ENCODE peak calls at places on chromosome 18, in eight cellular contexts. One of them, this sample, is unnamed.

GRCh38 chr18:76429262-76430126 is 65.5 kb downstream of the ZNF516 start:
- DNase-seq in foreskin fibroblast: no peak
- DNase-seq in OCI-LY7: no peak
- DNase-seq in nephron progenitor cell: no peak
- DNase-seq in heart right ventricle: no peak
- DNase-seq in choroid plexus epithelial cell: no peak
- DNase-seq in HL-60: no peak
- DNase-seq in tibial artery: no peak
- DNase-seq in this sample: no peak

GRCh38 chr18:3585656-3586509 is 135.9 kb downstream of the TGIF1 start:
- DNase-seq in OCI-LY7: peak; percentile 93
- DNase-seq in foreskin fibroblast: peak; percentile 77
- DNase-seq in tibial artery: peak; percentile 79
- DNase-seq in choroid plexus epithelial cell: peak; percentile 87
- DNase-seq in nephron progenitor cell: peak; percentile 83
- DNase-seq in heart right ventricle: peak; percentile 67
- DNase-seq in HL-60: peak; percentile 90
- DNase-seq in this sample: peak; percentile 88

GRCh38 chr18:48627216-48627615 is 88.4 kb downstream of the CTIF start:
- DNase-seq in nephron progenitor cell: no peak
- DNase-seq in tibial artery: no peak
- DNase-seq in HL-60: no peak
- DNase-seq in heart right ventricle: no peak
- DNase-seq in foreskin fibroblast: no peak
- DNase-seq in choroid plexus epithelial cell: no peak
- DNase-seq in OCI-LY7: no peak
- DNase-seq in this sample: no peak

GRCh38 chr18:5729983-5730699 is 165.2 kb downstream of the TMEM200C start:
- DNase-seq in OCI-LY7: no peak
- DNase-seq in HL-60: no peak
- DNase-seq in heart right ventricle: peak; percentile 29
- DNase-seq in tibial artery: peak; percentile 57
- DNase-seq in foreskin fibroblast: no peak
- DNase-seq in nephron progenitor cell: no peak
- DNase-seq in choroid plexus epithelial cell: no peak
- DNase-seq in this sample: no peak

GRCh38 chr18:75211721-75212625 is 1.4 kb downstream of the TSHZ1 start:
- DNase-seq in HL-60: peak; percentile 70
- DNase-seq in heart right ventricle: peak; percentile 57
- DNase-seq in nephron progenitor cell: peak; percentile 66
- DNase-seq in tibial artery: peak; percentile 46
- DNase-seq in foreskin fibroblast: no peak
- DNase-seq in choroid plexus epithelial cell: peak; percentile 62
- DNase-seq in OCI-LY7: peak; percentile 8
- DNase-seq in this sample: peak; percentile 48

GRCh38 chr18:76866631-76867030 is 44.3 kb downstream of the ZNF236 start:
- DNase-seq in foreskin fibroblast: no peak
- DNase-seq in choroid plexus epithelial cell: no peak
- DNase-seq in HL-60: peak; percentile 55
- DNase-seq in tibial artery: no peak
- DNase-seq in heart right ventricle: no peak
- DNase-seq in OCI-LY7: no peak
- DNase-seq in nephron progenitor cell: no peak
- DNase-seq in this sample: no peak

GRCh38 chr18:76553715-76554603 is 58.9 kb upstream of the ZNF516 start:
- DNase-seq in heart right ventricle: no peak
- DNase-seq in nephron progenitor cell: no peak
- DNase-seq in OCI-LY7: no peak
- DNase-seq in choroid plexus epithelial cell: peak; percentile 66
- DNase-seq in foreskin fibroblast: peak; percentile 66
- DNase-seq in tibial artery: no peak
- DNase-seq in HL-60: peak; percentile 96
- DNase-seq in this sample: no peak

GRCh38 chr18:78659748-78660147 is 319.9 kb upstream of the SALL3 start:
- DNase-seq in foreskin fibroblast: no peak
- DNase-seq in tibial artery: no peak
- DNase-seq in nephron progenitor cell: peak; percentile 61
- DNase-seq in choroid plexus epithelial cell: no peak
- DNase-seq in heart right ventricle: no peak
- DNase-seq in HL-60: no peak
- DNase-seq in OCI-LY7: no peak
- DNase-seq in this sample: peak; percentile 64

GRCh38 chr18:26579941-26580618 is 31.7 kb upstream of the KCTD1 start:
- DNase-seq in heart right ventricle: no peak
- DNase-seq in foreskin fibroblast: no peak
- DNase-seq in tibial artery: no peak
- DNase-seq in HL-60: no peak
- DNase-seq in choroid plexus epithelial cell: no peak
- DNase-seq in nephron progenitor cell: no peak
- DNase-seq in OCI-LY7: no peak
- DNase-seq in this sample: no peak

GRCh38 chr18:63365909-63366269 is 1.1 kb downstream of the KDSR start:
- DNase-seq in HL-60: no peak
- DNase-seq in heart right ventricle: no peak
- DNase-seq in nephron progenitor cell: peak; percentile 12
- DNase-seq in tibial artery: no peak
- DNase-seq in choroid plexus epithelial cell: peak; percentile 33
- DNase-seq in foreskin fibroblast: no peak
- DNase-seq in OCI-LY7: peak; percentile 8
- DNase-seq in this sample: no peak

GRCh38 chr18:8657873-8658521 is 47.4 kb upstream of the MTCL1 start:
- DNase-seq in nephron progenitor cell: peak; percentile 13
- DNase-seq in heart right ventricle: no peak
- DNase-seq in OCI-LY7: no peak
- DNase-seq in tibial artery: no peak
- DNase-seq in choroid plexus epithelial cell: peak; percentile 57
- DNase-seq in foreskin fibroblast: no peak
- DNase-seq in HL-60: no peak
- DNase-seq in this sample: peak; percentile 50

DNA sequence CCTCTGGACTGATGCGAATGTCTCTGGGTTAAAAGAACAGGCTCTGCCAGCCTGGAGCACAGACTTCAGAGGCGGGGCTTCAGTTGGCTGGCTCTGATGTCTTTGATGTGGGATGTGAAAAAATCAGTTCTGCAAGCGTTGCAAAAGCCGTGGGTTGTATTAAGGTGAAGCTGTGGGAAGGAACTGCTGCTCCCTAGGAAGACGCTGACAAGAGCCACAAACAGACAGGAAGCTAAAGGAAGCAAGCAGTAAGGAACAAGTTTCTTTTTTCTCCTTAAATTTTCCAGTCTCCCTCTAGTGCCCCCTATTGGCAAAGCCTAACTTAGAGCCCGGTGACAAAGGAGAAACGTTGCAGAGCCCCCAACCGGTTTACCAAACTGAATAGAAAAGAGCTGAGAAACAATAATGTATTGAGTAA is 239.0 kb downstream of the CCDC178 start:
- DNase-seq in foreskin fibroblast: no peak
- DNase-seq in choroid plexus epithelial cell: peak; percentile 64
- DNase-seq in OCI-LY7: no peak
- DNase-seq in nephron progenitor cell: peak; percentile 41
- DNase-seq in tibial artery: no peak
- DNase-seq in heart right ventricle: no peak
- DNase-seq in HL-60: peak; percentile 14
- DNase-seq in this sample: peak; percentile 36
- TF ChIP-seq CTCF in foreskin fibroblast: peak; percentile 14
- TF ChIP-seq CTCF in choroid plexus epithelial cell: peak; percentile 82
- TF ChIP-seq CTCF in OCI-LY7: peak; percentile 70
- TF ChIP-seq CTCF in nephron progenitor cell: peak; percentile 75
- TF ChIP-seq CTCF in tibial artery: no peak
- TF ChIP-seq CTCF in heart right ventricle: peak; percentile 59
- TF ChIP-seq CTCF in HL-60: no peak
- TF ChIP-seq CTCF in this sample: peak; percentile 73

DNA sequence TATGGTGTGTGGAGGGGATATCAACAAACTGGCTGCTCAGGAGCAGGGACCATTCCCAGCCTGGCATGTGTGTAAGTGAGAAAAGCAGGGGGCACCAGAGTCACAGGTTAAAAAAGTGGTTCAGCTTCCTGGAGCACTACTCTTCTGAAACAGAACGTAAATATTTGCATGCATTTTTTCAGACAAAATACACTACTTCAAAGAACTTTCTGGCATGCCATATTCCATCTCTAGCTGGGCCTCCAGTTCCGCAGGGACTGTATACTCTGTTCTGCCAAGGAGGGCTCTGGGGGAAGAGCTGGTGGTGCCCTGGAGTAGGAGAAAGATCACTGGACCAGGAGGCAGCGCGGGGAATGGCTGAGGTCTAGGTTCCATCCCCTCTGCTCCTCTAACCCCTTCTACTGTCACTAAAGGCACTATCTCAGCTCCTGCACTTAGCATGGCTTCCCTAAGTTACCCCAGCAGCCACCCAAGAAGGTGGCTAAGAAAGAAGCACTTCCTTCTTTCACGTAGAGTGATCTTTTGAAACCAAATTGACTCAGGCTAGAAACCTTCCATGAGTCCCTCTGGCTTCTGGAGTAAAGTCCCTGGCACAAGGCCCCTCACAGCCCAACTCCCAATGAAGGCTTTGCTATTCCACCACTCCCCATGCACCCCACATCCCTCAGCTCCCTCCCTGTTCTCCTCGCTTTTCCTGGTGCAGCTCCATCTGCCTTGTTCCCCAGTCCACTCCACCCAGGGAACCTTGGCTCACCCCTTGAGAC is 57.6 kb upstream of the CABLES1 start:
- DNase-seq in OCI-LY7: peak; percentile 47
- DNase-seq in HL-60: peak; percentile 57
- DNase-seq in tibial artery: no peak
- DNase-seq in choroid plexus epithelial cell: no peak
- DNase-seq in foreskin fibroblast: no peak
- DNase-seq in nephron progenitor cell: no peak
- DNase-seq in heart right ventricle: no peak
- DNase-seq in this sample: no peak
- TF ChIP-seq CTCF in OCI-LY7: peak; percentile 69
- TF ChIP-seq CTCF in HL-60: no peak
- TF ChIP-seq CTCF in tibial artery: no peak
- TF ChIP-seq CTCF in choroid plexus epithelial cell: no peak
- TF ChIP-seq CTCF in foreskin fibroblast: no peak
- TF ChIP-seq CTCF in nephron progenitor cell: no peak
- TF ChIP-seq CTCF in heart right ventricle: no peak
- TF ChIP-seq CTCF in this sample: no peak

DNA sequence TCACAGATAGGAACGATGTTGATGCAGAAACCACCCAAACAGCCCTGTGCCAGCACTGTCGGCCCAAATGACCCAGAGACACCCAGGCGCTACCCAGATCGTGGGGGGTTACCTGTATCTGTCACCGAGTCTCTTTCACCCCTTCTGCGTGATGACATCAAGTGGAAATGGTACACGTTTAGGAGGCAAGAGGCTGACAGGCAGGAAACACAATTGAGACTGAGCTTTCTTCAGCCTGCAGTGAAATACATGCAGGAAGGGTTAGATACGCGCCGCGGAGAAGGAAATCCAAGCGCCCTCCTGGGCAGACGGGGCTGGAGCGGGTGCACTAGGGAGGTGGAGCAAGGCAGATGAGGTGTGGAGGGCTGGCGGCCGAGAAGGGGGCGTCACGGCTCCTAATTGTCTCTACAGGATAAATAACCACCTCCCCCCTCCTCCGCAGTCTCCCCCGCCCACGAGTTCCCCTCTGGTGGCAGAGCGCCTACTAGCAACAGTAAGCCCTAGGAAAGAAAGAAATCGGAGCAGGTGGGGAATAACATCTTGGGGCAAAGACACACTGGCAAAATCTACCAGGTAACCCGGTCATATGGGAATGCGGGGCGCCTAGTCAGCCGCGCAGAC is at the start of gene RNF152:
- DNase-seq in foreskin fibroblast: no peak
- DNase-seq in tibial artery: peak; percentile 30
- DNase-seq in nephron progenitor cell: peak; percentile 73
- DNase-seq in heart right ventricle: peak; percentile 33
- DNase-seq in OCI-LY7: no peak
- DNase-seq in choroid plexus epithelial cell: peak; percentile 46
- DNase-seq in HL-60: no peak
- DNase-seq in this sample: peak; percentile 60
- TF ChIP-seq CTCF in foreskin fibroblast: peak; percentile 13
- TF ChIP-seq CTCF in tibial artery: no peak
- TF ChIP-seq CTCF in nephron progenitor cell: no peak
- TF ChIP-seq CTCF in heart right ventricle: no peak
- TF ChIP-seq CTCF in OCI-LY7: no peak
- TF ChIP-seq CTCF in choroid plexus epithelial cell: peak; percentile 51
- TF ChIP-seq CTCF in HL-60: no peak
- TF ChIP-seq CTCF in this sample: no peak

GRCh38 chr18:23967321-23968089 is 47.0 kb upstream of the TTC39C start:
- DNase-seq in choroid plexus epithelial cell: no peak
- DNase-seq in foreskin fibroblast: no peak
- DNase-seq in HL-60: peak; percentile 85
- DNase-seq in OCI-LY7: peak; percentile 59
- DNase-seq in tibial artery: no peak
- DNase-seq in heart right ventricle: no peak
- DNase-seq in nephron progenitor cell: no peak
- DNase-seq in this sample: no peak

GRCh38 chr18:23966909-23967308 is 47.6 kb upstream of the TTC39C start:
- DNase-seq in heart right ventricle: no peak
- DNase-seq in OCI-LY7: no peak
- DNase-seq in HL-60: no peak
- DNase-seq in choroid plexus epithelial cell: no peak
- DNase-seq in nephron progenitor cell: no peak
- DNase-seq in foreskin fibroblast: no peak
- DNase-seq in tibial artery: no peak
- DNase-seq in this sample: no peak

GRCh38 chr18:23968638-23969037 is 45.9 kb upstream of the TTC39C start:
- DNase-seq in foreskin fibroblast: no peak
- DNase-seq in HL-60: no peak
- DNase-seq in choroid plexus epithelial cell: no peak
- DNase-seq in nephron progenitor cell: no peak
- DNase-seq in heart right ventricle: no peak
- DNase-seq in OCI-LY7: no peak
- DNase-seq in tibial artery: no peak
- DNase-seq in this sample: no peak

GRCh38 chr18:23963443-23964185 is 50.9 kb upstream of the TTC39C start:
- DNase-seq in nephron progenitor cell: peak; percentile 31
- DNase-seq in foreskin fibroblast: no peak
- DNase-seq in HL-60: no peak
- DNase-seq in choroid plexus epithelial cell: no peak
- DNase-seq in OCI-LY7: peak; percentile 18
- DNase-seq in tibial artery: no peak
- DNase-seq in heart right ventricle: no peak
- DNase-seq in this sample: no peak

DNA sequence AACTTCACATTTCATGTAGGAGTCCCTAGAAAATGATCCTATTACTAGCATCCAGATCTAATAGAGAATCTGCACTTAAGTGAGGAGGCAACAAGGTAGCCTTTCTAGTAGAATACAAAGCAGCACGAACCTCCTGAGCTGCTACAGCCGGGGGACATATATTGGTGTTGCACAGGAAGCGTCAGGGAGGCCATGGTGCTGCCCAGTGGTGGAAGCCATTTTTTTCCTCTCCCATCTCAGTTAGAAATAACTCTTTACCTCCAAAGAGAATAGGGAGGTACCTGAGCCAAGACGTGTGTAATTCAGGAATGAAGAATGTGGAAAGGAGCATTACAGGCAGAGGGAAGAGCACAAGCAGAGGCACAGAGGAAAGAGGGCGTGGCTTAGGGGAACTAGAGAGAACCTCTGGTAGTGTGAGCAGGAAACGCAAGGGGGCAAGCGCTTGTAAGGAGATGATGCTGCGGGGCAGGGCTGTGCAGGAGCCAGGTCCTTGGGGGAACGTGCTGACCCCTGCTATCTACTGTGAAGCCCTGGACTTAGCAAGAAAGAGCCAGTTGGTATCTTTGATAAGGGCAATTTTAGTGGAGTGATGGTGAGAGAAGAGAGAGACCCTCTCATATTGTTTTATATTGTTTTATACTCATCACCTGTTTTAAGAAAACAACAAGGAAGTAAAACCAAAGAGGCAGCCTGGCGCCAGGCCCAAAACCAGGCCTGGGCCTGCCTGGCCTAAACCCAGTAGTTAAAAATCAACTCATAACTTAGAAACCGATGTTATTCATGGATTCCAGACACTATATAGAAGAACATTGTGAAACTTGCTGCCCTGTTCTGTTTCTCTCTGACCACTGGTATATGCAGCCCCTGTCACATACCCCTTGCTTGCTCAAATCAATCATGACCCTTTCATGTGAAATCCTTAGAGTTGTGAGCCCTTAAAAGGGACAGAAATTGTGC is 50.0 kb upstream of the TTC39C start:
- DNase-seq in heart right ventricle: no peak
- DNase-seq in nephron progenitor cell: no peak
- DNase-seq in foreskin fibroblast: no peak
- DNase-seq in choroid plexus epithelial cell: no peak
- DNase-seq in OCI-LY7: peak; percentile 34
- DNase-seq in tibial artery: no peak
- DNase-seq in HL-60: no peak
- DNase-seq in this sample: no peak
- TF ChIP-seq CTCF in heart right ventricle: no peak
- TF ChIP-seq CTCF in nephron progenitor cell: no peak
- TF ChIP-seq CTCF in foreskin fibroblast: no peak
- TF ChIP-seq CTCF in choroid plexus epithelial cell: no peak
- TF ChIP-seq CTCF in OCI-LY7: no peak
- TF ChIP-seq CTCF in tibial artery: no peak
- TF ChIP-seq CTCF in HL-60: no peak
- TF ChIP-seq CTCF in this sample: no peak